ENCODE peak calls at places on chromosomes 7 and 10, in four cellular contexts. L is bronchial epithelial cell, Z is stomach, K is suprapubic skin. W is an unnamed sample.

GRCh38 chr10:119703903-119704508 is 21.8 kb upstream of the INPP5F start:
- DNase-seq in K (no peak), Z (no peak), L (no peak), W (no peak)

GRCh38 chr7:60706-61105 is 131.7 kb upstream of the FAM20C start:
- DNase-seq in Z (no peak), L (no peak), K (peak; percentile 30), W (no peak)

GRCh38 chr10:100847440-100847839 is 65.3 kb upstream of the SLF2 start:
- DNase-seq in Z (no peak), L (peak; percentile 73), K (no peak), W (peak; percentile 43)

GRCh38 chr10:103548006-103548405 is 54.5 kb downstream of the NEURL1 start:
- DNase-seq in Z (no peak), L (no peak), K (no peak), W (no peak)

GRCh38 chr10:95688648-95689047 is 5.1 kb downstream of the TCTN3 start:
- DNase-seq in L (no peak), Z (no peak), K (no peak), W (no peak)

GRCh38 chr10:29681700-29682444 is 47.1 kb upstream of the SVIL start:
- DNase-seq in Z (no peak), K (no peak), L (peak; percentile 18), W (peak; percentile 15)

GRCh38 chr7:69871213-69871885 is 273.1 kb downstream of the AUTS2 start:
- DNase-seq in L (peak; percentile 53), K (no peak), Z (no peak), W (no peak)

GRCh38 chr7:120181499-120181898 is 91.5 kb upstream of the KCND2 start:
- DNase-seq in Z (no peak), K (no peak), L (no peak), W (no peak)

GRCh38 chr7:28732037-28732869 is 225.9 kb downstream of the TRIL start:
- DNase-seq in K (no peak), L (peak; percentile 42), Z (no peak), W (peak; percentile 9)

GRCh38 chr7:30817060-30817770 is 46.0 kb downstream of the MINDY4 start:
- DNase-seq in L (peak; percentile 49), Z (no peak), K (no peak), W (peak; percentile 34)

GRCh38 chr7:79308176-79308575 is 145.3 kb downstream of the MAGI2 start:
- DNase-seq in K (no peak), L (peak; percentile 34), Z (no peak), W (peak; percentile 39)

GRCh38 chr10:12841426-12841825 is 160.1 kb downstream of the CCDC3 start:
- DNase-seq in Z (no peak), K (no peak), L (no peak), W (no peak)

GRCh38 chr7:32336726-32337125 is 153.5 kb downstream of the LSM5 start:
- DNase-seq in Z (no peak), K (no peak), L (peak; percentile 96), W (peak; percentile 70)

GRCh38 chr7:14748461-14748860 is 154.1 kb downstream of the DGKB start:
- DNase-seq in Z (no peak), K (no peak), L (peak; percentile 90), W (peak; percentile 1)

GRCh38 chr10:70480254-70480861 is 1.8 kb downstream of the PALD1 start:
- DNase-seq in K (no peak), Z (no peak), L (no peak), W (no peak)

GRCh38 chr7:55212838-55213237 is 152.3 kb upstream of the LANCL2 start:
- DNase-seq in Z (no peak), L (no peak), K (no peak), W (no peak)

GRCh38 chr10:22550732-22551131 is 163.6 kb downstream of the PIP4K2A start:
- DNase-seq in K (no peak), Z (peak; percentile 44), L (peak; percentile 14), W (peak; percentile 34)

GRCh38 chr7:157158400-157158799 is 19.7 kb downstream of the UBE3C start:
- DNase-seq in Z (no peak), L (peak; percentile 78), K (no peak), W (no peak)

GRCh38 chr10:21668831-21669230 is 134.8 kb downstream of the MLLT10 start:
- DNase-seq in K (no peak), L (no peak), Z (no peak), W (no peak)

GRCh38 chr10:32956365-32957197 is 1.4 kb downstream of the ITGB1 start:
- DNase-seq in L (no peak), Z (no peak), K (no peak), W (no peak)

GRCh38 chr10:5951167-5951711 is 26.1 kb downstream of the IL15RA start:
- DNase-seq in L (peak; percentile 68), Z (peak; percentile 69), K (peak; percentile 74), W (peak; percentile 91)

GRCh38 chr10:5565671-5566581 is 41.2 kb downstream of the CALML3 start:
- DNase-seq in Z (peak; percentile 3), L (peak; percentile 99), K (peak; percentile 56), W (peak; percentile 65)

GRCh38 chr7:139828880-139829653 is at the start of gene TBXAS1:
- DNase-seq in Z (peak; percentile 48), L (peak; percentile 55), K (no peak), W (no peak)

GRCh38 chr10:10222288-10222945 is 795.3 kb upstream of the CELF2 start:
- DNase-seq in K (no peak), L (no peak), Z (no peak), W (no peak)

GRCh38 chr7:48636391-48637015 is 287.8 kb upstream of the CDC14C start:
- DNase-seq in L (peak; percentile 87), Z (no peak), K (no peak), W (peak; percentile 59)

GRCh38 chr10:3526721-3527120 is 258.3 kb downstream of the KLF6 start:
- DNase-seq in Z (no peak), K (no peak), L (no peak), W (no peak)

GRCh38 chr10:21020545-21020944 is 123.4 kb upstream of the NEBL start:
- DNase-seq in Z (peak; percentile 32), K (no peak), L (no peak), W (peak; percentile 51)

GRCh38 chr10:94310369-94310768 is 52.4 kb downstream of the NOC3L start:
- DNase-seq in L (no peak), K (no peak), Z (no peak), W (no peak)

GRCh38 chr10:94320285-94320914 is 42.3 kb downstream of the NOC3L start:
- DNase-seq in Z (peak; percentile 74), L (peak; percentile 49), K (no peak), W (peak; percentile 76)

GRCh38 chr10:94315975-94316464 is 46.7 kb downstream of the NOC3L start:
- DNase-seq in Z (no peak), K (no peak), L (no peak), W (no peak)

DNA sequence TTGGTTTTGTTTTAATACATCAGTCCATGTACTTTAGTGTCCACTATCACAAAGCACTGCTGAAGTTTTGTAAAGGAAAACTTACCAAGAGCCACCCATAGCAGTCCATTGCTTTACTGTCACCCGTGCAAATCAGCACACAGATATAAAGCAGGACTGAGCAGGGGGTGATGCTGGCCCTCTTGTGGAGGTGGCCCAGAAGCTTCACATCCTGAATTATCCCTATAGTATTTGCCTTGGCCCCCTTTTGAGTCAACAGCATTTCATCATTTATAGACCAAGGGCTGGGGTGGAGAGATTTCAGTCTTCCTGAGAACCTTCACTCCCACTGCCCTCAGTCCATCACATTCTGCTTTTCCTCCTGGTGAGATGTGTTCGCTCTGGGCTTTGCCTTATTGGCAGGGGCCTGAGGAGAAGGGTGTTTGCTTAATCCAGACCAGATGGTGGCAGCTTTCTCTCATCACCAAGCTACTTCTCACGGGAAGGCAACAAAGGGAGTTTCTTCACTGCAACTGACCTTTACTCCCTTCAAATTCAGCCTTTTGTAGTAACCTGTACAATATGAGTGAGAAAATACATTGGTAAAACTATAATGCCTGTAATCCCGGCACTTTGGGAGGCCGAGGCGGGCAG is 47.7 kb downstream of the NOC3L start:
- DNase-seq in L (no peak), Z (no peak), K (no peak), W (no peak)
- TF ChIP-seq CTCF in L (no peak), Z (no peak), K (no peak), W (no peak)

DNA sequence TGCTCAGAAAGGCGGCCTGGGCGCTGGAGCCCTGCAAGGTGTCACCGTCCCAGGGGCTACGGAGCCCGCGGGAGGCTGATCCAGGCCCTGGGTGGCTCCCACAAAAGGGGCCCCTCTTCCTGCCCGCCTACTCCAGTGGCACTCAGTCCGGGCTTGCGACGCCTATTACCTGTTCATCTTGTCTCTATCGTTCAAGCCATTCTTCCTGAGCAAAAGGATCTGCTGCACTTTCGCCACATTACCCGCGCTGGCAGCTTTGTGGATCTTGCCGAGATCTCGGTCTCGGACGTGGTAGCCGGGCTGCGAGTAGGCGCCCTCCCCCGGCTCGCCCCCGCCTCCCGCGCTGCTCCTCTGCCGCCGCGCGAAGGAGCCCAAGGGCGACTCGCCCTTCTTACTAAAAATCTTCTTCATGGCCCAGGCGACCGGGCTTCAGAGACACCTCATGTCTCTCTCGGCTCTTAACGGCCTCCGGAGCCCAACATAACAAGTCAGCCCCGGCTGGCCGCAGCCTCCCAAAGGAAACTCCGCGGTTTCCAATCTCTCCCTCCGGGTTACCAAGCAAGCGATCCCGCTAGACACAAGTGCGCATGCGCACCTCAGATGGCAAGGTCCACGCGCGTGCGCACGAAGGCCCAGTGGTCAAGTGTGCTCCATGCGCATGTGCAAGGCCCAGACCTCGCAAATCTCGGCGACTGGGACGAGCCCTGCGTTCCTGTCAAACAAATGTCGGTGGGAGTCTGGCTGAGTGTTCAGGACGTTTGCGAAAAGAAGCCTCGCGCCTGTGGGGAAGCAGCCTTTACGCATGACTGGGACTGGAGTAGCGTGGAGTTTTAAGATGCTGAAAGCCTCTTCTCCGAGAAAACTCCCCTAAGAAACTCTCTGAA is at the start of gene ANKRD26:
- DNase-seq in K (peak; percentile 99), Z (peak; percentile 99), L (peak; percentile 95), W (peak; percentile 97)
- TF ChIP-seq CTCF in K (no peak), Z (peak; percentile 32), L (peak; percentile 9), W (no peak)

GRCh38 chr10:128084991-128085390 is 41.2 kb downstream of the MKI67 start:
- DNase-seq in K (peak; percentile 28), L (no peak), Z (no peak), W (no peak)

GRCh38 chr10:128087146-128087883 is 38.9 kb downstream of the MKI67 start:
- DNase-seq in L (peak; percentile 47), Z (no peak), K (no peak), W (no peak)

GRCh38 chr10:128091636-128092210 is 34.5 kb downstream of the MKI67 start:
- DNase-seq in Z (no peak), K (no peak), L (no peak), W (no peak)

GRCh38 chr10:128086003-128086863 is 40.0 kb downstream of the MKI67 start:
- DNase-seq in Z (no peak), L (peak; percentile 28), K (peak; percentile 38), W (no peak)

DNA sequence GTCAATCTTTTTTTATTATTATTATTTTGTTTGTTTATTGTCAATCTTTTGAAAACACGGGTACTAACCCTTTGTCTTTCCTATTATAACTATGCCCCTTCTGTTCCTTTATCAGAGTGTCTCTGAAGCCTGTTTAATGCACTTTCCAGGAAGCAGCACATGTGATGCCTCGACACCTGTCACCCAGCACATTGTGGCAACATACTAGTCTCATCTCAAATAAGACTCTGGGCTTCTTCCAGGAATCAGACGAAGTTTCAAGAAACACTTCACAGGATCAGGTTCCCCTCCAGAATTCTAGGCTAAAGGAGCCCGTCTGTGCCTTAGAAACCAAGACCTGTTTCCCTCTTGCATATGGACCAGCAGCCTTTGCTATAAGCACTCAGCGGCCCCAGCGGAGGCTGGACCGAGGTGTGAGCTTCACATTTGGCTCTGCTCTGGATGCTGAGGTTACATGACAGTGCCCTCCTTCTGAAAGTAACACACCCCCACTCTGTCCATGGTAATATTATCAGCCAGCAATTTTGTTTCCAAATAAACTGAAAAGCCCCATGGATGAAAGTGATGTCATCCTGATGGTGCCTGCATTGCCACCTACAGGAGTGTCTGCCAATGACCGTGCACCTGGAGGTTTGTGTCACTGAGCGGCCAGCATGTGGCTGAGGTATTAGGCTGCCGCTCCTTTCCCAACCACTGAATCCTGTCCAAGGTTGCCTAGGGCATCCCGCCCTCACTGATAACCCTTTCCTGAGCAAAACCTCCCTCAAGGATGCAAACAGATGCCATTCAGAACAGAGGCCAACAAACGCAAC is 38.1 kb downstream of the MKI67 start:
- DNase-seq in L (peak; percentile 15), Z (no peak), K (no peak), W (peak; percentile 43)
- TF ChIP-seq CTCF in L (peak; percentile 40), Z (no peak), K (no peak), W (no peak)

GRCh38 chr7:36475371-36475770 is 85.7 kb downstream of the ANLN start:
- DNase-seq in Z (no peak), L (no peak), K (no peak), W (no peak)
- TF ChIP-seq CTCF in Z (no peak), L (no peak), K (no peak), W (no peak)

W was measured in MCF 10A.